ENCODE peak calls at places on chromosomes 3 and 15, in six cellular contexts. F is GM20000; M is stimulated activated CD8-positive, alpha-beta memory T cell treated with anti-CD3 and anti-CD28 coated beads, Interleukin-15, amount 100 ng/mL, for 1 hour; W is posterior cingulate gyrus; P is PC-3; I is D341Med. V is an unnamed sample.

GRCh38 chr3:189727898-189728297 is 96.7 kb downstream of the TP63 start:
- DNase-seq in F (no peak), M (no peak), W (no peak), P (peak), I (no peak), V (no peak)

GRCh38 chr3:120622870-120623718 is 27.0 kb downstream of the NDUFB4 start:
- DNase-seq in F (no peak), M (no peak), W (no peak), P (peak), I (no peak), V (peak)

GRCh38 chr3:130661116-130661515 is 85.5 kb downstream of the PIK3R4 start:
- DNase-seq in F (no peak), M (no peak), W (no peak), P (no peak), I (no peak), V (no peak)

GRCh38 chr3:186772281-186772885 is 11.0 kb upstream of the EIF4A2 start:
- DNase-seq in F (no peak), M (no peak), W (no peak), P (no peak), I (peak), V (no peak)

GRCh38 chr3:16249336-16249735 is 15.4 kb downstream of the DPH3 start:
- DNase-seq in F (no peak), M (no peak), W (no peak), P (peak), I (peak), V (peak)

GRCh38 chr3:15654096-15654495 is 52.6 kb downstream of the BTD start:
- DNase-seq in F (no peak), M (no peak), W (no peak), P (no peak), I (no peak), V (peak)

GRCh38 chr15:72227720-72228119 is 3.3 kb downstream of the PKM start:
- DNase-seq in F (no peak), M (no peak), W (no peak), P (peak), I (no peak), V (no peak)

GRCh38 chr15:36362508-36362907 is 216.9 kb upstream of the CDIN1 start:
- DNase-seq in F (no peak), M (no peak), W (no peak), P (no peak), I (no peak), V (no peak)

GRCh38 chr15:66023322-66023972 is 154.2 kb downstream of the RAB11A start:
- DNase-seq in F (no peak), M (no peak), W (peak), P (no peak), I (no peak), V (no peak)

GRCh38 chr15:49605588-49605987 is 15.0 kb downstream of the FAM227B start:
- DNase-seq in F (no peak), M (no peak), W (no peak), P (no peak), I (no peak), V (no peak)